ENCODE peak calls at places on chromosome 3, in five cellular contexts. O is upper lobe of left lung, I is tibial artery, Q is fibroblast of lung, U is cardiac muscle cell. P is an unnamed sample.

GRCh38 chr3:86695752-86696151 is 295.2 kb downstream of the VGLL3 start:
- DNase-seq in O (no peak), I (no peak), Q (no peak), U (no peak), P (no peak)

GRCh38 chr3:156603379-156604017 is 48.6 kb upstream of the SSR3 start:
- DNase-seq in O (no peak), I (no peak), Q (no peak), U (no peak), P (no peak)

GRCh38 chr3:112699436-112699978 is 58.6 kb upstream of the CCDC80 start:
- DNase-seq in O (no peak), I (no peak), Q (peak; percentile 87), U (no peak), P (no peak)

GRCh38 chr3:155712008-155712407 is 32.9 kb downstream of the PLCH1 start:
- DNase-seq in O (no peak), I (no peak), Q (no peak), U (no peak), P (no peak)

GRCh38 chr3:46284981-46285683 is 42.9 kb downstream of the CCR3 start:
- DNase-seq in O (no peak), I (no peak), Q (peak; percentile 2), U (no peak), P (no peak)

GRCh38 chr3:142886938-142887337 is 1.9 kb downstream of the PCOLCE2 start:
- DNase-seq in O (no peak), I (no peak), Q (peak; percentile 87), U (no peak), P (no peak)

GRCh38 chr3:194139085-194139976 is 3.4 kb downstream of the HES1 start:
- DNase-seq in O (no peak), I (peak; percentile 25), Q (peak; percentile 89), U (peak; percentile 46), P (no peak)

GRCh38 chr3:104629038-104629437 is 737.7 kb upstream of the ALCAM start:
- DNase-seq in O (no peak), I (no peak), Q (peak; percentile 90), U (no peak), P (no peak)

GRCh38 chr3:134772591-134772990 is 22.5 kb upstream of the EPHB1 start:
- DNase-seq in O (no peak), I (no peak), Q (no peak), U (no peak), P (no peak)

GRCh38 chr3:32078085-32078634 is 28.3 kb upstream of the GPD1L start:
- DNase-seq in O (no peak), I (no peak), Q (no peak), U (no peak), P (no peak)

GRCh38 chr3:32083901-32084300 is 22.5 kb upstream of the GPD1L start:
- DNase-seq in O (no peak), I (no peak), Q (no peak), U (no peak), P (no peak)

GRCh38 chr3:32078864-32079263 is 27.6 kb upstream of the GPD1L start:
- DNase-seq in O (no peak), I (no peak), Q (no peak), U (no peak), P (no peak)

GRCh38 chr3:32084870-32085269 is 21.6 kb upstream of the GPD1L start:
- DNase-seq in O (no peak), I (no peak), Q (no peak), U (no peak), P (no peak)

DNA sequence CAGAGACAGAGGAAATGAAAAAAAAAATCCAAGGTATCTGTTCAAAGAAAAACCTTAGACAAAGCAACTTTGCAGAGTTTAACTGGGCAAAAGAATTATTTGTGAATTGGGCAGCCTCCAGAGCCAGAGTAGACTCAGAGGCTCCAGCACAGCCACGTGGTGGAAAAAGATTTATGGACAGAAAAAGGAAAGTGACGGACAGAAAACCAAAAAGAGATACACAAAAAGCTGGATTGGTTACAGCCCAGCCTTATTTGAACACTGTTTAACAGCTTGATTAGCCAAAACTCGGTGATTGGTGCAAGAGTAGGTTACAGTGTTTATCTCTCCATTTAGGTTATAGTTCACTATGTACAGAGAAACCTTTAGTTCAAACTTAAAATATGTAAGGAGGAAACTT is 23.7 kb upstream of the GPD1L start:
- DNase-seq in O (no peak), I (peak; percentile 24), Q (peak; percentile 29), U (no peak), P (no peak)
- TF ChIP-seq CTCF in O (no peak), I (no peak), Q (no peak), U (no peak), P (no peak)

DNA sequence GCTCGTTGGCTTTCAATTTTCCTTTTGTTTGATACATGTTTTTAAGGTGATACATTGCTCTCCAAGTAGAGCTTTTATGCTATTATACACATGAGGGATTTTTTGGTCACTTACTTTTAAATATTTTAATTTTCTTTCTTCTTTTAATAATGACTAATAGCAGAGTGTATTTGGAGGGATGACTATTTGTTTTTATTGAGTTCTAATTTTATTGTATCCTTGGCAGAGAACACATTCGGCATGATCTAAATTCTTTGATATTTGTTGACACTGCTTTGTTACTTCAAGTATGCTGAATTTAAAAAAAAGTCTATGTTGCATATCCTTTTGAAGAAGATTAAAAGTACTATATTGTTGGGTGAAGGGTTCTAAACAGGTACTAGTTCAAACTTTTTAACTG is 149.9 kb upstream of the PDZRN3 start:
- DNase-seq in O (no peak), I (no peak), Q (no peak), U (no peak), P (no peak)
- H3K27ac ChIP-seq in O (no peak overlapping the region), I (no peak overlapping the region), Q (no peak overlapping the region), U (no peak overlapping the region), P (no peak overlapping the region)

GRCh38 chr3:178990293-178990692 is 81.3 kb downstream of the ZMAT3 start:
- DNase-seq in O (no peak), I (no peak), Q (no peak), U (no peak), P (no peak)

GRCh38 chr3:178982138-178982537 is 89.5 kb downstream of the ZMAT3 start:
- DNase-seq in O (no peak), I (no peak), Q (peak; percentile 30), U (no peak), P (no peak)

GRCh38 chr3:178989821-178990220 is 81.8 kb downstream of the ZMAT3 start:
- DNase-seq in O (no peak), I (no peak), Q (no peak), U (no peak), P (no peak)

GRCh38 chr3:178986456-178986855 is 85.2 kb downstream of the ZMAT3 start:
- DNase-seq in O (no peak), I (no peak), Q (no peak), U (no peak), P (no peak)

DNA sequence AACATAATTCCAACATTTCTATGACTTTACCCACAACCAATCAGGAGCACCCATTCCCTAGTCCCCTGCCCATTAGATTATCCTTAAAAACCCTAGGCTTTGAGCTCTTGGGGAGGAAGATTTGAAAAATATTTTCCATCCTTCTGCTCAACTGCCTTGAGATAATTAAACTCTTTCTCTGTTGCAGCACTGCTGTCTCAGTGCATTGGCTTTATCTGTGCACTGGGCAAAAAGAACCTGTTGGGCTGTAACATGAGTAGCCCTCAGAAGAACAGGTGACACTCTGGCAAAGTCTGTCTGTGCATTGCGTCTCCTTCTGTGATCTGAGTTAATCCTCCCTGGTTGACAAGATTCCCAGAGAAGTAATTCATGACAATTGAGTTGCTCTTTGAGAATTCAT is 83.9 kb downstream of the ZMAT3 start:
- DNase-seq in O (no peak), I (no peak), Q (no peak), U (no peak), P (no peak)
- H3K9me3 ChIP-seq in O (peaks cover 35% of the 10 kb centered on the region), I (peaks cover 47% of the 10 kb centered on the region), Q (no peaks in the 10 kb centered on the region), U (no peaks in the 10 kb centered on the region), P (peaks cover 21% of the 10 kb centered on the region)

GRCh38 chr3:24361661-24362060 is 133.0 kb downstream of the THRB start:
- DNase-seq in O (no peak), I (no peak), Q (no peak), U (no peak), P (no peak)

GRCh38 chr3:24360946-24361345 is 133.7 kb downstream of the THRB start:
- DNase-seq in O (no peak), I (no peak), Q (no peak), U (no peak), P (no peak)

GRCh38 chr3:24357635-24358034 is 137.0 kb downstream of the THRB start:
- DNase-seq in O (no peak), I (no peak), Q (no peak), U (no peak), P (no peak)

GRCh38 chr3:24359102-24359501 is 135.5 kb downstream of the THRB start:
- DNase-seq in O (no peak), I (no peak), Q (no peak), U (no peak), P (no peak)

DNA sequence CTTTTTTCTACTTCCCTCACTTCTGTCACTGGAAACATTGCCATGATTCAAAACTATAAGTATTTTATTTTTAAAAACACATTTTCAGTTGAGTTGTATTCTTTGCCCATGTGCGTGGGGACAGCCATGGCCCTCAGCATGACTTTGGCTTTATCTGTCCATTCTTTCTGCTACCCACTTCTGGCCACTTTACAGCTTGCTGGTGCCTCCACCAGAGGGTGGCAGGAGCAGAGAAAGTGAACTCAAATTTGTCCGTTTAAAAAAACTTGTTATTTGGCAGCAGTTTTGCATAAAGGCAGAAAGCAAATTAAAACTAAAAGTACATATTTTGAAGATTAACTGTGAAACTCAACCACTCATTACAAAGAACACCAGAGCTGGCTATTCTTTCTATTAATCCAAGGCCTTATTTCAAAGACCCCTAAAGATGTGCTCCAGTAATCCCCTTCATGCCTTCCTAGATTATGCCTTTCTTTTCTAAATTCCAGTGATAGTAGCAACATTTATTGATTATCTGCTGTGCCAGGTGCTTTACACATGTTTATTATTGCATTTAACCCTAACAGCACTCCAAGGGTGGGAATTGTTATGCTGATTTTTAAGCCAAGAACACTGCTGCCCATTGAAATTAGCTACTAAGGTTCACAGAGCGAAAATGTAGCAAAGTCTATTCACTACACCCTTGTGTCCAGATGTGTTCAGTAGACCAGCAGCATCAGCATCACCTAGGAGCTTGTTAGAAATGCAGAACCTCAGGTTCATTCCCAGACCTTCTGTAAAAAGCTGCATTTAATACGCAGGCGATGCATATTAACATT is 134.8 kb downstream of the THRB start:
- DNase-seq in O (no peak), I (no peak), Q (no peak), U (no peak), P (no peak)
- TF ChIP-seq CTCF in O (no peak), I (peak; percentile 30), Q (peak; percentile 35), U (peak; percentile 11), P (peak; percentile 8)

DNA sequence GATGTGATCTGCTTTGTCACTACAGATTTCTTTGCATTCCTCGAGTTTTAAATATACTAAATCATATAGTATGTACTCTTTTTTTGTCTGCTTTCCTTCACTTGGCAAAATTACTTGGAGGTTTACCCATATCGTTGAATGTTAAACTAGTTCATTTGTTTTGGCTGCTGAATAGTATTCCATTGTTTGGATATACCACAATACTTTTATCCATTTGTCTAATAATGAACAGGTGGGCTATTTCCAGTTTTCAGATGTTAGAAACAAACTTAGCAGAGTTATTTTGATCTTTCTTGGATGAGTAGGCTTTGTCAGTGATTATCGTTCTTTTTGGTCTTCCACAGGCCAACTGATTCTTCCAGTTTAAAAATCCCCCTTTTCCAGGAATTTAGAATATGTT is 154.0 kb upstream of the TGFBR2 start:
- DNase-seq in O (no peak), I (no peak), Q (no peak), U (no peak), P (no peak)
- H3K27ac ChIP-seq in O (no peak overlapping the region), I (peak overlapping the region; percentile 70), Q (no peak overlapping the region), U (no peak overlapping the region), P (no peak overlapping the region)